ENCODE peak calls at places on chromosomes 11 and 22, in six cellular contexts. A, P, D, C, H and G are unnamed samples.

GRCh38 chr11:73652046-73652730 is 5.8 kb downstream of the PLEKHB1 start:
- DNase-seq in P (no peak), D (no peak), C (no peak), H (no peak), A (no peak), G (no peak)

GRCh38 chr11:27312110-27312509 is 50.9 kb downstream of the CCDC34 start:
- DNase-seq in P (no peak), H (no peak), D (peak; percentile 25), A (no peak), C (no peak), G (no peak)

GRCh38 chr22:31039393-31039792 is 41.7 kb upstream of the SMTN start:
- DNase-seq in C (no peak), A (peak; percentile 81), D (no peak), H (no peak), P (no peak), G (no peak)

GRCh38 chr11:29963796-29964195 is 53.0 kb downstream of the KCNA4 start:
- DNase-seq in C (no peak), D (no peak), P (no peak), H (no peak), A (no peak), G (no peak)

GRCh38 chr11:117427356-117427874 is 99.8 kb downstream of the CEP164 start:
- DNase-seq in P (no peak), D (no peak), A (no peak), H (no peak), C (no peak), G (no peak)

GRCh38 chr11:133747409-133747808 is 97.9 kb downstream of the SPATA19 start:
- DNase-seq in H (no peak), P (no peak), C (no peak), D (no peak), A (no peak), G (no peak)

GRCh38 chr11:3037041-3037944 is 19.9 kb downstream of the CARS1 start:
- DNase-seq in P (peak; percentile 77), A (peak; percentile 86), C (peak; percentile 85), H (peak; percentile 87), D (peak; percentile 76), G (peak; percentile 85)

GRCh38 chr11:119373917-119374631 is 7.4 kb downstream of the USP2 start:
- DNase-seq in A (peak; percentile 81), D (peak; percentile 52), P (peak; percentile 89), C (peak; percentile 73), H (peak; percentile 83), G (peak; percentile 71)

GRCh38 chr22:47036352-47036751 is 273.9 kb downstream of the TBC1D22A start:
- DNase-seq in D (no peak), H (no peak), C (peak; percentile 44), A (peak; percentile 17), P (no peak), G (peak; percentile 47)

GRCh38 chr11:128716661-128717210 is 22.9 kb downstream of the FLI1 start:
- DNase-seq in H (no peak), A (no peak), D (no peak), P (no peak), C (no peak), G (no peak)

GRCh38 chr11:16049611-16050010 is 306.7 kb downstream of the SOX6 start:
- DNase-seq in D (no peak), P (no peak), A (no peak), C (no peak), H (no peak), G (no peak)

GRCh38 chr11:5624489-5625278 is at the start of gene TRIM34:
- DNase-seq in P (peak; percentile 52), A (peak; percentile 40), H (peak; percentile 56), D (peak; percentile 95), C (no peak), G (no peak)

GRCh38 chr11:64848779-64849599 is 4.5 kb upstream of the CDC42BPG start:
- DNase-seq in D (no peak), P (no peak), C (no peak), A (no peak), H (peak; percentile 89), G (no peak)

GRCh38 chr11:77093056-77093891 is 9.4 kb upstream of the OMP start:
- DNase-seq in P (no peak), A (peak; percentile 30), H (no peak), D (no peak), C (peak; percentile 50), G (no peak)

GRCh38 chr22:37400719-37401118 is 26.6 kb downstream of the ELFN2 start:
- DNase-seq in C (no peak), P (no peak), D (no peak), A (no peak), H (no peak), G (no peak)

GRCh38 chr22:33677536-33677935 is 242.7 kb downstream of the LARGE1 start:
- DNase-seq in H (no peak), C (no peak), P (no peak), D (no peak), A (no peak), G (no peak)

GRCh38 chr11:91876746-91877145 is 347.9 kb upstream of the FAT3 start:
- DNase-seq in A (no peak), C (no peak), P (no peak), H (no peak), D (no peak), G (no peak)

GRCh38 chr22:41524809-41525449 is 19.3 kb downstream of the POLR3H start:
- DNase-seq in C (no peak), P (peak; percentile 67), A (peak; percentile 70), D (no peak), H (peak; percentile 31), G (peak; percentile 41)

GRCh38 chr11:60625262-60625661 is 74.2 kb upstream of the MS4A8 start:
- DNase-seq in A (no peak), C (no peak), H (peak; percentile 34), P (peak; percentile 85), D (no peak), G (no peak)

GRCh38 chr11:10526974-10527918 is 13.7 kb downstream of the RNF141 start:
- DNase-seq in P (no peak), H (no peak), D (no peak), A (no peak), C (no peak), G (no peak)

GRCh38 chr22:46737105-46737975 is 712 bp downstream of the CERK start:
- DNase-seq in P (peak; percentile 56), D (peak; percentile 18), C (no peak), A (peak; percentile 71), H (no peak), G (peak; percentile 70)

DNA sequence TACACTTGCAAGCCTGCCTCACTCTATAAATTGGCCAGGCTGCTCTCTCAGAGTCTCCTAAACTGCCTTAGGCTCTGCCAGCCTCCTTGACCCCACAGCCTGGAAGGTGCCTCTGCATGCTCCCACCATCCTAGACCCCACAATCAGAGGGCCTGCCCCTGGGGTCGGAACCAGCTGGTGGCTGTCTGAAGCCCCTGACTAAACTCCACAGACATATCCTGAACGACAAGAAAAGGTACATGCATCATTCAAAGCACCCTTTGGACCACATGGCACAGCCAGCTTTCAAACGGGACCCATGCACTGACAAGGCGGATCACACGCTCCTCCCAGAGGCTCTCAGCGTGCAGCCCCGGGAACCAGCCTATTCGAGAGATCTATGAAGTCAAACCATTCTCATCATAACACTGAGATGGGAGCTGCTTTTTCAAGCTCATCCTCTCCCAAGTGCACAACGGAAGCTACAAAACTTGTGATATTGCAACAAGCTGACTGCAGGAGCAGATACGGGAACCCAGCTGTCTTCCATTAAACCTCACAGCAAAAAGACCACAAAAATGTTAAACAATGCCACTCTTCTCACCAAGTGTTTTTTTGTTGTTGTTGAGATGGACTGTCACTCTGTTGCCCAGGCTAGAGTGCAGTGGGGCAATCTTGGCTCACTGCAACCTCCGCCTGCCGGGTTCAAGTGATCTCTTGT is 8.1 kb downstream of the SHANK2 start:
- DNase-seq in A (no peak), H (peak; percentile 18), P (no peak), C (peak; percentile 24), D (no peak), G (no peak)
- H3K27ac ChIP-seq in A (no peak overlapping the region), H (no peak overlapping the region), P (no peak overlapping the region), C (no peak overlapping the region), D (peak overlapping the region; percentile 6), G (no peak overlapping the region)

GRCh38 chr22:42902875-42903510 is 45.9 kb upstream of the ARFGAP3 start:
- DNase-seq in H (no peak), A (peak; percentile 64), D (no peak), P (no peak), C (no peak), G (no peak)
- TF ChIP-seq CTCF in H (no peak), A (no peak), D (no peak), P (no peak), C (no peak), G (no peak)

DNA sequence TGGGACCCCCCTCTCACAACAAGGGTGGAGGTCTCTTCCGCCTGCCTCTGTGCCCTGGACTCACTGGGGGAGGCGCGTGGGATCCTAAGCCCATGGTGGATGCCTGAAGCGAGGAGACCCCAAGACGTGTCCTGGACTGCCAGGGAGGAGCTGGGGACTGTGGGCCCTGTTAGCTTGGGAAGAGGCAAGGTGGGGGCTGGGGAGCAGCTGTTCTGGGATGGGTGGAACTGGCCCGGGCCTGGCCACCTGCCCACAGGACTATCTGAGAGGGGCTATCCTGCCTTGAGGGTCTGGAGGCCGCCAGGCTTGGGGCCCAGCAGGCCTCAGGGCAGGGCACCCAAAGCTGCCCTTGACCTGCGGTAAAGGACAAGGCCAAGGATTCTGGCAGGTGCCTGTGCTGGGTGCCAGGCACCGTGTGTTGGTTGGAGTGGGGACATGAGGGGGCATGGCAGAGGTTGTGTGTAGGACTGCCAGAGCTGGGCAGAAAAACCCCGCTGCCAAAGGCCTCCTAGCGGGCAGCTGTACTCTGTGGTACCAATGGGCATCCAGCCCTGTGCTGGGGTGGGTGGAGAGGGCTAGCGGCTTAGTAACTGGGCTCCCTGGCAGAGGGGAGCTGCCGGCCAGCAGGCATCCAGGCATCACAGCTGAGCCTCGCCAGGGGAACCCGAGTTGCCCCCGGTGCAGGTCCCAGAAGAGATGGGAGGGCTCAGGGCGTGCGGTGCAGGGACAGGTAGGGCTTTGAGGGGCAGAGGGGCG is 670 bp downstream of the LSP1 start:
- DNase-seq in H (no peak), P (no peak), C (no peak), A (no peak), D (no peak), G (no peak)
- H3K4me1 ChIP-seq in H (no peaks in the 10 kb centered on the region), P (no peaks in the 10 kb centered on the region), C (no peaks in the 10 kb centered on the region), A (peaks cover 2% of the 10 kb centered on the region), D (no peaks in the 10 kb centered on the region), G (peaks cover 12% of the 10 kb centered on the region)

GRCh38 chr22:39973656-39974055 is 13.5 kb downstream of the TMA7B start:
- DNase-seq in D (no peak), H (no peak), A (no peak), P (no peak), C (no peak), G (no peak)

GRCh38 chr22:39970742-39971141 is 10.5 kb downstream of the TMA7B start:
- DNase-seq in A (no peak), P (no peak), H (no peak), C (no peak), D (no peak), G (no peak)

GRCh38 chr22:39974065-39974464 is 13.9 kb downstream of the TMA7B start:
- DNase-seq in A (no peak), D (no peak), C (no peak), H (no peak), P (no peak), G (no peak)

GRCh38 chr22:39967996-39968968 is 8.1 kb downstream of the TMA7B start:
- DNase-seq in C (no peak), H (no peak), P (no peak), D (no peak), A (peak; percentile 53), G (no peak)

DNA sequence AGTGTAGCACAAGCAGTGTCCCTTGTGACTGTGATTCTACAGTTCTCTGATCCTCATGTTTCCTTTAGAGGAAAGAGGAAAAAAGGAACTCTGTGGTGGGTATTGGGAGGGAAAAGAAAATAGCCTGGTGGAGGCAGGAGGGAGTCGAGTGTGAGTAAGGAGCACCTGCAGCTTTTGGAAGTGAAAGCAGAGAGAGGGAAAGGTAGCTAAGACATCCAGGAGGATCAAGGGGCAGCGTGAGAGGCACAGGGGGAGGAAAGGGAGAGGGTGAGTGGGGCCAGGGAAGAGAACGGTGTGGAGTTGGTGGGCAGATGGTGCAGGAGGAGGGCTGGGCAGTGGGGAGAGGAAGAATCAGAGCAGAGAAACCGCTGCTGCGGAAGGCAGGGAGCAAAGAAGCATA is 12.5 kb downstream of the TMA7B start:
- DNase-seq in D (no peak), H (no peak), P (no peak), C (no peak), A (no peak), G (no peak)
- H3K27ac ChIP-seq in D (no peak overlapping the region), H (no peak overlapping the region), P (no peak overlapping the region), C (no peak overlapping the region), A (no peak overlapping the region), G (no peak overlapping the region)